ENCODE peak calls at places on chromosomes 7 and 10, in five cellular contexts. One of them, this sample, is unnamed. For H3K9me3, the result is how much of the 10 kb centered on the place peaks cover.

GRCh38 chr10:45581497-45582385 is 90.8 kb downstream of the ZFAND4 start:
- DNase-seq in spleen: no peak
- DNase-seq in sigmoid colon: no peak
- DNase-seq in HepG2: peak
- DNase-seq in K562: no peak
- DNase-seq in this sample: no peak

GRCh38 chr10:92222603-92223275 is 68.1 kb downstream of the CPEB3 start:
- DNase-seq in sigmoid colon: no peak
- DNase-seq in HepG2: no peak
- DNase-seq in K562: no peak
- DNase-seq in spleen: no peak
- DNase-seq in this sample: peak

GRCh38 chr7:105353752-105354328 is 34.9 kb downstream of the SRPK2 start:
- DNase-seq in K562: peak
- DNase-seq in sigmoid colon: peak
- DNase-seq in HepG2: no peak
- DNase-seq in spleen: peak
- DNase-seq in this sample: no peak

GRCh38 chr7:135509839-135510602 is at the start of gene CNOT4:
- DNase-seq in sigmoid colon: peak
- DNase-seq in K562: peak
- DNase-seq in HepG2: peak
- DNase-seq in spleen: peak
- DNase-seq in this sample: peak

GRCh38 chr10:21518629-21519321 is 6.7 kb downstream of the SKIDA1 start:
- DNase-seq in sigmoid colon: no peak
- DNase-seq in spleen: no peak
- DNase-seq in K562: no peak
- DNase-seq in HepG2: no peak
- DNase-seq in this sample: no peak

GRCh38 chr10:93248583-93249227 is 175.0 kb downstream of the CYP26A1 start:
- DNase-seq in K562: peak
- DNase-seq in sigmoid colon: no peak
- DNase-seq in HepG2: no peak
- DNase-seq in spleen: no peak
- DNase-seq in this sample: no peak

GRCh38 chr10:89627863-89628262 is 17.2 kb downstream of the PANK1 start:
- DNase-seq in sigmoid colon: no peak
- DNase-seq in K562: no peak
- DNase-seq in HepG2: no peak
- DNase-seq in spleen: no peak
- DNase-seq in this sample: no peak

GRCh38 chr7:149883452-149883861 is 9.7 kb downstream of the ATP6V0E2 start:
- DNase-seq in sigmoid colon: peak
- DNase-seq in spleen: no peak
- DNase-seq in K562: peak
- DNase-seq in HepG2: peak
- DNase-seq in this sample: peak

GRCh38 chr10:5681930-5682329 is 2.7 kb upstream of the TASOR2 start:
- DNase-seq in spleen: no peak
- DNase-seq in HepG2: no peak
- DNase-seq in K562: no peak
- DNase-seq in sigmoid colon: no peak
- DNase-seq in this sample: no peak

GRCh38 chr10:101388671-101389276 is 34.8 kb downstream of the BTRC start:
- DNase-seq in K562: no peak
- DNase-seq in sigmoid colon: no peak
- DNase-seq in HepG2: no peak
- DNase-seq in spleen: no peak
- DNase-seq in this sample: no peak

GRCh38 chr10:59434463-59435326 is 72.3 kb upstream of the FAM13C start:
- DNase-seq in spleen: no peak
- DNase-seq in HepG2: no peak
- DNase-seq in K562: no peak
- DNase-seq in sigmoid colon: no peak
- DNase-seq in this sample: no peak

GRCh38 chr7:44251851-44252250 is 51.1 kb downstream of the YKT6 start:
- DNase-seq in sigmoid colon: no peak
- DNase-seq in HepG2: no peak
- DNase-seq in spleen: no peak
- DNase-seq in K562: no peak
- DNase-seq in this sample: no peak

GRCh38 chr10:104680467-104681401 is 39.6 kb downstream of the SORCS3 start:
- DNase-seq in HepG2: no peak
- DNase-seq in sigmoid colon: no peak
- DNase-seq in K562: no peak
- DNase-seq in spleen: no peak
- DNase-seq in this sample: no peak

GRCh38 chr10:58014436-58014835 is 253.3 kb downstream of the IPMK start:
- DNase-seq in K562: no peak
- DNase-seq in HepG2: no peak
- DNase-seq in spleen: no peak
- DNase-seq in sigmoid colon: no peak
- DNase-seq in this sample: no peak

GRCh38 chr10:110758898-110759297 is 112.8 kb upstream of the PDCD4 start:
- DNase-seq in spleen: no peak
- DNase-seq in HepG2: no peak
- DNase-seq in K562: no peak
- DNase-seq in sigmoid colon: no peak
- DNase-seq in this sample: no peak

GRCh38 chr10:62870866-62871265 is 54.7 kb upstream of the EGR2 start:
- DNase-seq in HepG2: no peak
- DNase-seq in spleen: no peak
- DNase-seq in sigmoid colon: no peak
- DNase-seq in K562: no peak
- DNase-seq in this sample: no peak

GRCh38 chr7:1458676-1459511 is at the start of gene MICALL2:
- DNase-seq in K562: peak
- DNase-seq in sigmoid colon: peak
- DNase-seq in spleen: peak
- DNase-seq in HepG2: peak
- DNase-seq in this sample: peak

GRCh38 chr10:94192333-94192732 is 170.4 kb downstream of the NOC3L start:
- DNase-seq in K562: no peak
- DNase-seq in sigmoid colon: no peak
- DNase-seq in HepG2: no peak
- DNase-seq in spleen: no peak
- DNase-seq in this sample: no peak

GRCh38 chr10:26214538-26215461 is 1.8 kb upstream of the GAD2 start:
- DNase-seq in HepG2: no peak
- DNase-seq in sigmoid colon: no peak
- DNase-seq in spleen: no peak
- DNase-seq in K562: no peak
- DNase-seq in this sample: no peak

GRCh38 chr10:79488870-79489269 is 23.5 kb upstream of the EIF5AL1 start:
- DNase-seq in HepG2: no peak
- DNase-seq in K562: no peak
- DNase-seq in sigmoid colon: no peak
- DNase-seq in spleen: no peak
- DNase-seq in this sample: no peak

GRCh38 chr7:87445897-87446296 is 29.6 kb downstream of the ABCB4 start:
- DNase-seq in K562: no peak
- DNase-seq in spleen: no peak
- DNase-seq in HepG2: no peak
- DNase-seq in sigmoid colon: no peak
- DNase-seq in this sample: no peak

GRCh38 chr10:110209399-110209925 is 2.1 kb downstream of the MXI1 start:
- DNase-seq in sigmoid colon: peak
- DNase-seq in spleen: peak
- DNase-seq in K562: no peak
- DNase-seq in HepG2: no peak
- DNase-seq in this sample: peak

GRCh38 chr7:148492157-148492860 is 98.3 kb upstream of the C7orf33 start:
- DNase-seq in sigmoid colon: no peak
- DNase-seq in K562: no peak
- DNase-seq in spleen: no peak
- DNase-seq in HepG2: no peak
- DNase-seq in this sample: no peak

GRCh38 chr10:122140941-122141623 is 130.0 kb upstream of the BTBD16 start:
- DNase-seq in K562: no peak
- DNase-seq in spleen: no peak
- DNase-seq in HepG2: peak
- DNase-seq in sigmoid colon: peak
- DNase-seq in this sample: peak

GRCh38 chr10:114445332-114445731 is 41.0 kb upstream of the AFAP1L2 start:
- DNase-seq in HepG2: no peak
- DNase-seq in K562: no peak
- DNase-seq in sigmoid colon: no peak
- DNase-seq in spleen: no peak
- DNase-seq in this sample: no peak

GRCh38 chr7:22949944-22950343 is 64.0 kb downstream of the HYCC1 start:
- DNase-seq in sigmoid colon: no peak
- DNase-seq in K562: no peak
- DNase-seq in spleen: no peak
- DNase-seq in HepG2: no peak
- DNase-seq in this sample: no peak

GRCh38 chr10:102342958-102343357 is 52.5 kb upstream of the NFKB2 start:
- DNase-seq in K562: no peak
- DNase-seq in spleen: no peak
- DNase-seq in HepG2: no peak
- DNase-seq in sigmoid colon: no peak
- DNase-seq in this sample: no peak

GRCh38 chr7:138008588-138009349 is 6.9 kb upstream of the CREB3L2 start:
- DNase-seq in HepG2: peak
- DNase-seq in K562: peak
- DNase-seq in sigmoid colon: no peak
- DNase-seq in spleen: no peak
- DNase-seq in this sample: peak

GRCh38 chr10:101773923-101774588 is 1.9 kb downstream of the FGF8 start:
- DNase-seq in K562: no peak
- DNase-seq in sigmoid colon: peak
- DNase-seq in HepG2: no peak
- DNase-seq in spleen: no peak
- DNase-seq in this sample: no peak

GRCh38 chr10:131125511-131126225 is 185.9 kb downstream of the TCERG1L start:
- DNase-seq in sigmoid colon: no peak
- DNase-seq in K562: no peak
- DNase-seq in HepG2: no peak
- DNase-seq in spleen: peak
- DNase-seq in this sample: no peak

GRCh38 chr10:131124945-131125344 is 186.6 kb downstream of the TCERG1L start:
- DNase-seq in K562: no peak
- DNase-seq in spleen: no peak
- DNase-seq in sigmoid colon: no peak
- DNase-seq in HepG2: no peak
- DNase-seq in this sample: no peak

GRCh38 chr10:131127610-131128009 is 183.9 kb downstream of the TCERG1L start:
- DNase-seq in sigmoid colon: no peak
- DNase-seq in K562: no peak
- DNase-seq in HepG2: no peak
- DNase-seq in spleen: peak
- DNase-seq in this sample: no peak

GRCh38 chr10:131127122-131127589 is 184.4 kb downstream of the TCERG1L start:
- DNase-seq in spleen: peak
- DNase-seq in sigmoid colon: no peak
- DNase-seq in HepG2: no peak
- DNase-seq in K562: no peak
- DNase-seq in this sample: no peak

DNA sequence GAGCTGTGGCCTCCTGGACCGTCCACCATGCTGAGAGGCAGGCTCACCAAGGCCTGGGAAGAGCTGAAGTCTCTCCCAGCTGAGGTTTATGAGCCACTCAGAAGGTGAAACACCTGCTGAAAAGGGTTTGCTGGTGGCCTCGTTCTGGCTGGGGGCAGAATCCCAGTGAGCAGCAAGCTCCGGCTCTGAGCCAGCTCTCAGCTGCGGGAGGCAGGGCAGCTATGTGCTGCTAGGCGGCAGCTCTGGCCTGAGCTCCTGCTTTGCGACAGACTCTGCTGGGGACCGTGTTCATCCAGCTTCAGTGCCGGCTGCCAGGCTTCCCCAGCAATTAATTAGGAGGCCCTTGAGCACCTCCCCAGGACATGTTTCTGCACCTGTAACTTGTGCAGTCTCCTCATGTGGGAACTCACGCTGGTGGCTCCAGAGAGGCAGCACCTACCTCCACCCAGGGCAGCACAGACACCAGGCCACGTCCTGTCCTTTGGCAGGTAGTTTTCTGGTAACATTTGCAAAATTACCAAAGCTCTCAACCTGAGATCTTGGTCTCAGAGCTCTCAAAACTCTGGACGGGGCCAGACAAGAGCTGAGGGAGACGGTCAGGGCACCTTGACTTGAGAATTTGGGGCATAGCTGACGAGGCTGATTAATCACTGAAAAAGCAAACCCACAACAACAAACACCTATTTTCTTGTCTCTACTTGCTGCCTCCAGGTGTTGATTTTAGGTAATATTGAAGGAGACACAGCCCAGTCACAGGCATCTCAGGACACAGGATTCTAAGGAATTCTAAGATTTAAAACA is 185.0 kb downstream of the TCERG1L start:
- DNase-seq in spleen: peak
- DNase-seq in HepG2: no peak
- DNase-seq in K562: no peak
- DNase-seq in sigmoid colon: no peak
- DNase-seq in this sample: no peak
- H3K9me3 ChIP-seq in spleen: under half
- H3K9me3 ChIP-seq in HepG2: under half
- H3K9me3 ChIP-seq in K562: under half
- H3K9me3 ChIP-seq in sigmoid colon: under half
- H3K9me3 ChIP-seq in this sample: under half

GRCh38 chr7:5183899-5184298 is 6.1 kb upstream of the WIPI2 start:
- DNase-seq in K562: no peak
- DNase-seq in sigmoid colon: no peak
- DNase-seq in HepG2: no peak
- DNase-seq in spleen: peak
- DNase-seq in this sample: no peak
- TF ChIP-seq POLR2AphosphoS5 in K562: no peak
- TF ChIP-seq POLR2AphosphoS5 in sigmoid colon: no peak
- TF ChIP-seq POLR2AphosphoS5 in HepG2: no peak
- TF ChIP-seq POLR2AphosphoS5 in spleen: no peak
- TF ChIP-seq POLR2AphosphoS5 in this sample: no peak

GRCh38 chr7:130971297-130971696 is 237.3 kb upstream of the KLF14 start:
- DNase-seq in HepG2: no peak
- DNase-seq in K562: no peak
- DNase-seq in spleen: no peak
- DNase-seq in sigmoid colon: no peak
- DNase-seq in this sample: no peak

GRCh38 chr7:130974169-130974568 is 240.2 kb upstream of the KLF14 start:
- DNase-seq in spleen: no peak
- DNase-seq in K562: no peak
- DNase-seq in sigmoid colon: no peak
- DNase-seq in HepG2: no peak
- DNase-seq in this sample: no peak

GRCh38 chr7:130970696-130971095 is 236.7 kb upstream of the KLF14 start:
- DNase-seq in spleen: no peak
- DNase-seq in sigmoid colon: no peak
- DNase-seq in K562: no peak
- DNase-seq in HepG2: no peak
- DNase-seq in this sample: no peak

GRCh38 chr7:130973637-130974036 is 239.6 kb upstream of the KLF14 start:
- DNase-seq in HepG2: no peak
- DNase-seq in sigmoid colon: no peak
- DNase-seq in K562: no peak
- DNase-seq in spleen: no peak
- DNase-seq in this sample: no peak

GRCh38 chr7:130972201-130972600 is 238.2 kb upstream of the KLF14 start:
- DNase-seq in sigmoid colon: no peak
- DNase-seq in HepG2: no peak
- DNase-seq in spleen: no peak
- DNase-seq in K562: no peak
- DNase-seq in this sample: no peak
- H3K9me3 ChIP-seq in sigmoid colon: under half
- H3K9me3 ChIP-seq in HepG2: under half
- H3K9me3 ChIP-seq in spleen: under half
- H3K9me3 ChIP-seq in K562: under half
- H3K9me3 ChIP-seq in this sample: under half

GRCh38 chr7:46932656-46933424 is 649.1 kb downstream of the TNS3 start:
- DNase-seq in spleen: no peak
- DNase-seq in HepG2: no peak
- DNase-seq in K562: no peak
- DNase-seq in sigmoid colon: peak
- DNase-seq in this sample: no peak
- TF ChIP-seq POLR2AphosphoS5 in spleen: no peak
- TF ChIP-seq POLR2AphosphoS5 in HepG2: no peak
- TF ChIP-seq POLR2AphosphoS5 in K562: no peak
- TF ChIP-seq POLR2AphosphoS5 in sigmoid colon: peak
- TF ChIP-seq POLR2AphosphoS5 in this sample: no peak

This sample was measured in HCT116.